ENCODE peak calls at places on chromosomes 4 and X, in five cellular contexts. R is GM23338, Y is neural progenitor cell, P is MM.1S, S is GM23248. A is an unnamed sample. For H3K4me1, the result is how much of the 10 kb centered on the place peaks cover.

GRCh38 chr4:124964251-124964650 is 251.7 kb upstream of the ANKRD50 start:
- DNase-seq in R (no peak), Y (no peak), P (no peak), S (no peak), A (no peak)

GRCh38 chrX:101415180-101416130 is 7.4 kb downstream of the HNRNPH2 start:
- DNase-seq in R (peak), Y (peak), P (peak), S (peak), A (peak)

GRCh38 chr4:120630432-120630831 is 292.1 kb downstream of the PRDM5 start:
- DNase-seq in R (no peak), Y (peak), P (no peak), S (peak), A (no peak)

GRCh38 chr4:131113704-131114103 is 2017.8 kb downstream of the C4orf33 start:
- DNase-seq in R (no peak), Y (no peak), P (no peak), S (no peak), A (no peak)

GRCh38 chrX:154967603-154968002 is 54.9 kb downstream of the F8 start:
- DNase-seq in R (no peak), Y (no peak), P (no peak), S (peak), A (no peak)

GRCh38 chr4:37245391-37245954 is 930 bp downstream of the NWD2 start:
- DNase-seq in R (peak), Y (peak), P (no peak), S (no peak), A (no peak)

GRCh38 chrX:50475208-50475607 is 4.6 kb upstream of the DGKK start:
- DNase-seq in R (no peak), Y (no peak), P (no peak), S (no peak), A (no peak)

GRCh38 chrX:145923376-145923775 is 105.7 kb downstream of the SLITRK2 start:
- DNase-seq in R (peak), Y (peak), P (no peak), S (no peak), A (no peak)

GRCh38 chrX:40300286-40300890 is 202.6 kb upstream of the BCOR start:
- DNase-seq in R (no peak), Y (peak), P (no peak), S (no peak), A (no peak)

GRCh38 chr4:138367942-138368341 is 125.8 kb upstream of the SLC7A11 start:
- DNase-seq in R (no peak), Y (no peak), P (no peak), S (no peak), A (no peak)

GRCh38 chrX:49120104-49120503 is 3.4 kb downstream of the GPKOW start:
- DNase-seq in R (no peak), Y (no peak), P (no peak), S (no peak), A (no peak)

GRCh38 chr4:13160906-13161305 is 323.2 kb downstream of the RAB28 start:
- DNase-seq in R (no peak), Y (no peak), P (no peak), S (peak), A (no peak)

GRCh38 chr4:189162073-189162789 is 778.4 kb upstream of the FRG1 start:
- DNase-seq in R (peak), Y (peak), P (no peak), S (no peak), A (no peak)

GRCh38 chrX:132219343-132219768 is at the start of gene RAP2C:
- DNase-seq in R (peak), Y (peak), P (peak), S (peak), A (peak)

GRCh38 chrX:150792949-150793527 is 99.8 kb downstream of the MTMR1 start:
- DNase-seq in R (no peak), Y (no peak), P (no peak), S (no peak), A (no peak)

DNA sequence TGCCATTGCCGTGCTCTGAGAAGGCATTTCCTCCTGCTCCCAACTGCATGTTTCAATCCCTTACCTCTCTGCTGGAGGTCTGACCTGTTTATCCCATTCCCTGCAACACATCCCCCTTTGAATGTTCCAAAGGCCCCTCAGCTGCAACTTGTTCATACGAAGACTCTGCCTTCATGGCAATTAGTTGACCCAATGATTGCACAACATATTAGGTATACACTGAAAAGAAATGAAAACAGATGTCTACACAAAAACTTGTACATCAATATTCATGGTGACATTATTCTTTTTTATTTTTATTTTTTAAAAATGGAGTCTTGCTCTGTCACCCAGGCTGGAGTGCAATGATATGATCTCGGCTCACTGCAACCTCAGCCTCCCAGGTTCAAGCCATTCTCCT is 54.9 kb upstream of the STX18 start:
- DNase-seq in R (no peak), Y (no peak), P (no peak), S (no peak), A (no peak)
- TF ChIP-seq EZH2phosphoT487 in R (no peak), Y (no peak), P (no peak), S (no peak), A (no peak)

DNA sequence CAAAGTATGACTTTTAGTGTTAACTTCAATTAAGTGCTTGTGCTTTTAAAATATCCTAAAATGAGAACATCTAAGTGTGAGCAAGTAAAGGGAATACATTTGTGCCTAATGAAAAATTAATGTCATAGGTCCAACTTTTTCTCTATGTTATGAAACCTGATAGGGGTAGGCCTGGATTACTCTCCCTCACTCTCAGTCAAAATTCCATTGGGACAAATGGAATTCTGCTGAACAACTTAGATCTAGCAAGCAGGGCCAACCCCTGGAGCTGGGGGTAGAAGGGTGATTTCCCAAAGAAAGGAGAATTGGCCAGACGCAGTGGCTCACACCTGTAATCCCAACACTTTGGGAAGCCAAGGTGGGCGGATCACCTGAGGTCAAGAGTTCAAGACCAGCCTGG is 67.4 kb downstream of the EDNRA start:
- DNase-seq in R (no peak), Y (no peak), P (no peak), S (no peak), A (no peak)
- H3K4me1 ChIP-seq in R (under half), Y (under half), P (under half), S (under half), A (under half)

DNA sequence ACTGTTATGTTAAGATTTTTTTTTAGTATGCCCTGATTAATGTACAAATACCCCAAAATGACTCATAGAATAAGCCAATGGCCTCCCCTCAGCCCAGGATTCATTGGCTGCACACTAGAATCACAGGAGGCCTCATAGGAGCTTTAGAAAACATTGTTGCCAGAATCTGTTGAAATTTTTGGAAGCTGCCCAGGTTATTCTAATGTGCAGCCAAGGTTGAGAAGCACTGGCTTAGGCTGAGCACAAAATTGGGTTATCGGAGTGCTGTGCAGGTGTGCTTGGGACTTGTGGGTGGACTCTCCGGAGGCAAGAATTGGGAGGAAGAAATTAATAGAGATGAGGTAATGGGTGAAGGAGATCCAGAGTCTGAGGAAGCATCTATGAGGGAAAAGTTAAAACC is 41.3 kb upstream of the VCX start:
- DNase-seq in R (no peak), Y (no peak), P (no peak), S (no peak), A (no peak)
- TF ChIP-seq EZH2phosphoT487 in R (no peak), Y (no peak), P (no peak), S (no peak), A (no peak)

DNA sequence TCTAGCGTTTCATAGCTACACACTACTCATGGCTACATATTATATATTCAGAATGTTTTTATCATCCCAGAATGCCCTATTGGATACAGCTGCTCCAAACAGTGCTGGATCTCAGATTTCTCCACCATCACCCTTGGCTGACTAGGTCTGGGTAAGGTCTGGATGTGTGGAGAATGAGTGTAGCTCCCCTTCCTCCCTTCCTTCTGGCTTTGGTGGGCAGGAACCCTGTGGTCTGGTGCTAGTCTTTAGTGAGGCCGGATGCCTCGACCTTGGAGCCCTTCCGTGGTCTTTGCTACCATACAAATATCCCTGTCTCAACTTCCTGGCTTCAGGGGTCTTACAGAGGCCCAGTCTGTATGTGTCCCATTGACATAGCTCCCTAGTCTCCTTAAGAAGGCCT is 52.1 kb upstream of the KDR start:
- DNase-seq in R (no peak), Y (no peak), P (no peak), S (no peak), A (no peak)
- H3K4me1 ChIP-seq in R (under half), Y (under half), P (under half), S (under half), A (under half)

GRCh38 chr4:139986621-139987510 is 167.1 kb downstream of the MAML3 start:
- DNase-seq in R (no peak), Y (no peak), P (no peak), S (peak), A (no peak)

GRCh38 chr4:139984459-139984858 is 169.5 kb downstream of the MAML3 start:
- DNase-seq in R (no peak), Y (no peak), P (no peak), S (no peak), A (no peak)

GRCh38 chr4:139986108-139986507 is 167.9 kb downstream of the MAML3 start:
- DNase-seq in R (no peak), Y (no peak), P (no peak), S (no peak), A (no peak)

GRCh38 chr4:139988863-139989765 is 164.9 kb downstream of the MAML3 start:
- DNase-seq in R (peak), Y (peak), P (no peak), S (peak), A (no peak)
- TF ChIP-seq EZH2phosphoT487 in R (no peak), Y (no peak), P (no peak), S (no peak), A (no peak)

GRCh38 chrX:106954041-106954440 is 33.8 kb downstream of the CLDN2 start:
- DNase-seq in R (no peak), Y (no peak), P (no peak), S (no peak), A (no peak)
- H3K4me1 ChIP-seq in R (under half), Y (under half), P (under half), S (under half), A (under half)

DNA sequence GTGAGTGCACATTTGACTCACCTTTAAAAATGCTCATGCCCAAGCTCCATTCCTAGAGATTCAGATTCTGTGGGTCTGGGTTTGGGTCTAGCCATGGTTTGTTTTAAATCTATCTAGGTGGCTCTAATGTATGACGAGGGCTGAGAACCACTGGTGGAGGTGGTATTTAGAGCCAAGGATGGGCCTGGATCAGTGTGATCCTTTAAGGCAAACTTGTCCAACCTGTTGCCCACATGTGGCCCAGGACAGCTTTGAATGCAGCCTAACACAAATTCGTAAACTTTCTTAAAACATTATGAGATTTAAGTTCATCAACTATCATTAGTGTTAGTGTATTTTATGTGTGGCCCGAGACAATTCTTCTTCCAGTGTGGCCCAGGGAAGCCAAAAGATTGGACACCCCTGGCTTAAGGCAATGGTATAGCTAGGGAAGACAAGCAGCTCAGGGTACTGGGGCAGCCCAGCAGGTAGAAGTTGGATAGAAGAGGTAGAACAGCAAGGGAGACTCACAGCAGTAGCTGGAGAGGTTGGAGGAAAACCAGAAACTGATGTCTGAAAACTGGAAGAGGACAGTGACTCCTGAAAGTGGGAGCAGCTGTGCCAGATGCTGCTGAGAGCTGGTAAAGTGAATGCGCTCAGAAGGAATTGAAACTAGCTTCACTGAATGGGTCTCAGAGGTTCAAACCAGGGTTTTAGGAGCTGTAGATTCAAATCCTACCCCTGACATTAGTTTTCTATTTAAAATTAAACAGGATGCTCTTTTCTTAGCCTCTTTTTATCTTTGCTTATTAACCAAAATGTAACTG is 18.2 kb downstream of the ADD1 start:
- DNase-seq in R (no peak), Y (no peak), P (no peak), S (peak), A (no peak)
- TF ChIP-seq EZH2phosphoT487 in R (no peak), Y (no peak), P (no peak), S (no peak), A (no peak)

DNA sequence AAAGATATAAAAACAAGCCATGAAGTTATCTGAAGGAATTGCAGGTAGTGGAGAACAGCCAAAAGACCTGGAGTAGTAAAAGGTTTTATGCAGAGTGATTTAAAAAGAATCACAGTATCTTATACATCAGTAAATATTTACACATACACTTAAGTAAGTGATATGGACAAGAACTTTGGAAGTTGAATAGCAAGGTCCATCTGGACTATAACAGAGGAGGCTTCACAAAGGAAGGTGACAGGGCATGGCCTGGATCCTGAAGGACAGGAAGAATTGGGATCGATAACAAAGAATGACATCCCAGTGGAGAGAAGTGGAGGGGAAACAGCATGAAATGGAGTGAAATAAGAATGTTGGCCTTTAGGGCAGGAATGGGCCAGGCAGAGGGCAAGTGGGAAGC is 46.2 kb downstream of the TET2 start:
- DNase-seq in R (no peak), Y (no peak), P (no peak), S (no peak), A (no peak)
- H3K4me1 ChIP-seq in R (under half), Y (under half), P (under half), S (half or more), A (under half)

DNA sequence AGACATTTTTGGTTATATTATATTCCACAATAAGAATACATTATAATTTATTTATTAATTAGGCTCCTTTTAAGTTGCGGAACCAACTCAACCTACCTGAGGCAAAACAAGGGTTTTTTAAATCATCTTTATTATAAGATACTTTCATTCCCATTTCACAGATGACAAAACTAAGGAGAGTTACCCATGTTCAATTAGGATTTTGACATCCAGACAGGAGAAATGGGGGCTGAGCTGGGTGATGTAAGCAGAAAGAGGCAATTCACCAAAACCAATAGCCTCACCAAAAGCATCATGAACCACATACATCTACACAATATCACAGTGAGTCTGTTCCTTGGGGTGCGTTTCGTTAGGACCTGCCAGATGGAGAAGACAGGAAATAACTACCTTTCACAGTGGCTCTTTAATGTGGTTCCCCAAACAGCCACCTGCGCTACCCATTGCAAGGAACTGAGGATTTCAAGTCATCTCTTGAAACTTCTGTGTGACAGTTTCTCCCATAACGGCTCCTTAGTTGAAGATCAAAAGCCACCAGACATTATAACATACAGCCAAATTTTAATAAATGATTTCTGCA is 190.5 kb upstream of the LEF1 start:
- DNase-seq in R (no peak), Y (no peak), P (peak), S (no peak), A (peak)
- TF ChIP-seq EZH2phosphoT487 in R (no peak), Y (no peak), P (no peak), S (no peak), A (no peak)

A was measured in OCI-LY7.